ENCODE peak calls at places on chromosomes 2 and 18, in four cellular contexts. M is GM03348; S is GOT3; A is stimulated activated naive B cell treated with anti-CD40 and anti-IgM and Interleukin-4, amounts not matched to agents 10 μg/mL and 1 μg/mL and 100 μg/mL, for 72 hours. Y is an unnamed sample.
A peak's percentile ranks its signal among the peaks of the same experiment; 100 is the strongest.

GRCh38 chr18:28802546-28802945 is 625.6 kb upstream of the CDH2 start:
- DNase-seq in M (no peak), S (no peak), A (no peak), Y (no peak)

GRCh38 chr2:231800493-231801091 is 14.3 kb downstream of the COPS7B start:
- DNase-seq in M (peak; percentile 67), S (no peak), A (no peak), Y (peak; percentile 21)

GRCh38 chr18:21534327-21534726 is 66.2 kb downstream of the ESCO1 start:
- DNase-seq in M (no peak), S (no peak), A (no peak), Y (no peak)

GRCh38 chr18:24209558-24209957 is 70.7 kb downstream of the CABYR start:
- DNase-seq in M (no peak), S (no peak), A (no peak), Y (no peak)

GRCh38 chr2:70089220-70089945 is 2.1 kb downstream of the PCBP1 start:
- DNase-seq in M (peak; percentile 46), S (no peak), A (no peak), Y (no peak)

GRCh38 chr2:85318222-85319182 is 9.3 kb downstream of the TGOLN2 start:
- DNase-seq in M (peak; percentile 53), S (no peak), A (peak; percentile 20), Y (no peak)

GRCh38 chr2:206428783-206429182 is 14.5 kb upstream of the ADAM23 start:
- DNase-seq in M (no peak), S (no peak), A (no peak), Y (no peak)

GRCh38 chr2:151826737-151827157 is 1.5 kb downstream of the ARL5A start:
- DNase-seq in M (peak; percentile 8), S (no peak), A (no peak), Y (no peak)

GRCh38 chr2:216680951-216681629 is 14.3 kb downstream of the IGFBP5 start:
- DNase-seq in M (no peak), S (no peak), A (no peak), Y (no peak)

GRCh38 chr2:191486584-191487320 is 191.2 kb upstream of the NABP1 start:
- DNase-seq in M (peak; percentile 89), S (peak; percentile 44), A (no peak), Y (no peak)

GRCh38 chr2:136767030-136767429 is 1.7 kb downstream of the THSD7B start:
- DNase-seq in M (no peak), S (no peak), A (no peak), Y (no peak)

GRCh38 chr2:234355052-234355720 is 141.7 kb downstream of the ARL4C start:
- DNase-seq in M (no peak), S (no peak), A (no peak), Y (no peak)

GRCh38 chr2:62266433-62267038 is 70.6 kb downstream of the B3GNT2 start:
- DNase-seq in M (peak; percentile 60), S (no peak), A (no peak), Y (no peak)

GRCh38 chr2:188833799-188834198 is 140.4 kb upstream of the COL3A1 start:
- DNase-seq in M (no peak), S (no peak), A (no peak), Y (no peak)

GRCh38 chr2:182117203-182117602 is 131.6 kb downstream of the PPP1R1C start:
- DNase-seq in M (no peak), S (no peak), A (no peak), Y (no peak)

GRCh38 chr2:211611061-211611518 is 927.5 kb downstream of the ERBB4 start:
- DNase-seq in M (no peak), S (no peak), A (no peak), Y (no peak)

GRCh38 chr2:73071452-73072399 is at the start of gene SFXN5:
- DNase-seq in M (peak; percentile 94), S (peak; percentile 85), A (peak; percentile 92), Y (peak; percentile 93)

GRCh38 chr2:192035731-192036442 is 158.8 kb downstream of the TMEFF2 start:
- DNase-seq in M (peak; percentile 33), S (no peak), A (no peak), Y (peak; percentile 57)

GRCh38 chr2:235204923-235205322 is 253.1 kb downstream of the SH3BP4 start:
- DNase-seq in M (peak; percentile 78), S (no peak), A (no peak), Y (no peak)

GRCh38 chr2:238859636-238860347 is 11.9 kb downstream of the TWIST2 start:
- DNase-seq in M (no peak), S (no peak), A (no peak), Y (no peak)

GRCh38 chr18:79519751-79520472 is 124.2 kb downstream of the NFATC1 start:
- DNase-seq in M (no peak), S (no peak), A (peak; percentile 55), Y (peak; percentile 25)

GRCh38 chr2:62478093-62478580 is 27.9 kb downstream of the TMEM17 start:
- DNase-seq in M (peak; percentile 50), S (no peak), A (no peak), Y (no peak)

GRCh38 chr2:19881221-19881620 is 20.6 kb downstream of the TTC32 start:
- DNase-seq in M (no peak), S (no peak), A (no peak), Y (no peak)

GRCh38 chr2:16404551-16405300 is 260.9 kb downstream of the CYRIA start:
- DNase-seq in M (no peak), S (no peak), A (no peak), Y (no peak)

GRCh38 chr2:41709702-41710599 is 337.9 kb upstream of the PKDCC start:
- DNase-seq in M (no peak), S (no peak), A (no peak), Y (no peak)

GRCh38 chr2:85772019-85772745 is 18.4 kb downstream of the ATOH8 start:
- DNase-seq in M (peak; percentile 98), S (peak; percentile 97), A (no peak), Y (peak; percentile 76)

GRCh38 chr2:163800889-163801498 is 65.2 kb upstream of the FIGN start:
- DNase-seq in M (peak; percentile 51), S (no peak), A (no peak), Y (peak; percentile 12)

GRCh38 chr2:120613742-120614481 is 121.8 kb upstream of the GLI2 start:
- DNase-seq in M (peak; percentile 93), S (no peak), A (no peak), Y (no peak)

GRCh38 chr18:73697395-73697794 is 450.2 kb downstream of the FBXO15 start:
- DNase-seq in M (no peak), S (no peak), A (no peak), Y (no peak)

GRCh38 chr2:96353032-96353561 is 17.5 kb downstream of the NCAPH start:
- DNase-seq in M (peak; percentile 66), S (no peak), A (no peak), Y (no peak)

GRCh38 chr18:2471523-2471922 is 99.8 kb downstream of the METTL4 start:
- DNase-seq in M (no peak), S (no peak), A (no peak), Y (no peak)

GRCh38 chr2:230870544-230871360 is 6.0 kb downstream of the ITM2C start:
- DNase-seq in M (no peak), S (no peak), A (no peak), Y (peak; percentile 80)

GRCh38 chr2:141611143-141611571 is 519.7 kb downstream of the LRP1B start:
- DNase-seq in M (no peak), S (no peak), A (no peak), Y (no peak)

GRCh38 chr18:46207985-46208384 is 103.8 kb downstream of the HAUS1 start:
- DNase-seq in M (no peak), S (no peak), A (no peak), Y (no peak)

GRCh38 chr2:177165731-177166711 is 46.6 kb upstream of the HNRNPA3 start:
- DNase-seq in M (peak; percentile 18), S (no peak), A (peak; percentile 48), Y (no peak)

GRCh38 chr2:183049420-183049819 is 11.2 kb upstream of the NCKAP1 start:
- DNase-seq in M (no peak), S (no peak), A (no peak), Y (no peak)

GRCh38 chr2:8525582-8526402 is 156.1 kb upstream of the ID2 start:
- DNase-seq in M (no peak), S (no peak), A (peak; percentile 68), Y (peak; percentile 32)

GRCh38 chr2:97734061-97734912 is 20.9 kb downstream of the ZAP70 start:
- DNase-seq in M (no peak), S (no peak), A (no peak), Y (no peak)

GRCh38 chr2:133054297-133054696 is 384.3 kb upstream of the LYPD1 start:
- DNase-seq in M (peak; percentile 25), S (no peak), A (no peak), Y (no peak)